ENCODE peak calls at places on chromosomes 16 and 17, in eight cellular contexts. O, X, U, S, T, A, B and D are unnamed samples.

GRCh38 chr16:4601317-4602186 is 13.1 kb downstream of the UBALD1 start:
- DNase-seq in U (no peak), X (no peak), S (no peak), O (no peak), A (no peak), T (no peak), B (peak), D (no peak)

GRCh38 chr17:35889818-35890773 is 9.9 kb upstream of the CCL5 start:
- DNase-seq in X (peak), A (no peak), U (no peak), S (no peak), T (peak), O (no peak), B (peak), D (no peak)

GRCh38 chr16:3474136-3474779 is 21.0 kb downstream of the C16orf90 start:
- DNase-seq in B (no peak), O (no peak), T (no peak), U (no peak), A (no peak), X (no peak), S (no peak), D (no peak)

GRCh38 chr17:73952498-73953205 is 250.8 kb upstream of the RPL38 start:
- DNase-seq in T (no peak), X (no peak), B (no peak), O (no peak), S (no peak), U (peak), A (peak), D (no peak)

GRCh38 chr16:92431-93339 is 14.7 kb downstream of the MPG start:
- DNase-seq in S (no peak), B (no peak), X (no peak), O (no peak), A (no peak), U (no peak), T (no peak), D (no peak)

GRCh38 chr16:67661864-67662652 is 1.3 kb downstream of the PARD6A start:
- DNase-seq in T (no peak), X (no peak), U (no peak), B (no peak), S (no peak), A (no peak), O (no peak), D (no peak)

GRCh38 chr17:31152271-31152670 is 57.5 kb downstream of the NF1 start:
- DNase-seq in S (no peak), A (no peak), B (no peak), U (no peak), T (no peak), O (no peak), X (no peak), D (no peak)

GRCh38 chr16:3495166-3495565 is at the start of gene C16orf90:
- DNase-seq in A (no peak), U (no peak), X (no peak), T (no peak), S (no peak), B (no peak), O (no peak), D (no peak)

GRCh38 chr17:79393358-79394038 is 217.4 kb downstream of the RBFOX3 start:
- DNase-seq in T (peak), B (peak), X (peak), A (peak), U (peak), S (peak), O (peak), D (peak)

GRCh38 chr16:64687796-64688195 is 434.1 kb downstream of the CDH11 start:
- DNase-seq in A (no peak), T (peak), S (no peak), B (no peak), U (no peak), X (no peak), O (no peak), D (no peak)

GRCh38 chr17:5580367-5580766 is 3.9 kb downstream of the NLRP1 start:
- DNase-seq in A (no peak), O (no peak), S (no peak), U (no peak), X (no peak), T (no peak), B (peak), D (no peak)

GRCh38 chr16:47928008-47928407 is 227.8 kb downstream of the ABCC12 start:
- DNase-seq in O (no peak), U (no peak), T (no peak), A (no peak), S (no peak), B (peak), X (no peak), D (no peak)

GRCh38 chr17:79137791-79138190 is 63.2 kb downstream of the ENGASE start:
- DNase-seq in B (no peak), T (no peak), U (no peak), O (no peak), A (no peak), X (no peak), S (no peak), D (no peak)

GRCh38 chr17:55089955-55090573 is 121.5 kb downstream of the STXBP4 start:
- DNase-seq in S (no peak), U (no peak), T (no peak), X (no peak), A (no peak), O (no peak), B (peak), D (no peak)

GRCh38 chr17:79607941-79608728 is 2.7 kb downstream of the RBFOX3 start:
- DNase-seq in T (no peak), O (no peak), B (peak), A (no peak), U (no peak), S (no peak), X (no peak), D (peak)

GRCh38 chr17:59129814-59130213 is 23.1 kb upstream of the TRIM37 start:
- DNase-seq in S (no peak), O (no peak), U (no peak), X (no peak), B (no peak), T (no peak), A (no peak), D (no peak)

GRCh38 chr16:1919680-1919998 is 1.4 kb upstream of the HS3ST6 start:
- DNase-seq in U (no peak), O (no peak), B (no peak), X (no peak), T (no peak), A (no peak), S (no peak), D (no peak)

GRCh38 chr17:30232015-30232821 is 3.3 kb downstream of the SLC6A4 start:
- DNase-seq in T (no peak), B (no peak), X (no peak), A (no peak), U (no peak), S (no peak), O (no peak), D (no peak)

GRCh38 chr17:42002792-42003301 is 14.4 kb downstream of the DNAJC7 start:
- DNase-seq in U (no peak), B (no peak), T (no peak), A (no peak), S (no peak), O (no peak), X (no peak), D (no peak)

GRCh38 chr17:14803781-14804180 is 461.3 kb downstream of the PMP22 start:
- DNase-seq in O (no peak), X (no peak), S (no peak), T (no peak), B (peak), U (no peak), A (no peak), D (no peak)

GRCh38 chr17:48756816-48757215 is 28.3 kb upstream of the HOXB13 start:
- DNase-seq in A (no peak), U (no peak), X (no peak), T (no peak), S (no peak), O (no peak), B (no peak), D (no peak)

GRCh38 chr17:46894476-46895151 is 28.3 kb upstream of the GOSR2 start:
- DNase-seq in A (no peak), U (no peak), B (no peak), O (no peak), S (no peak), X (no peak), T (no peak), D (no peak)

GRCh38 chr16:12815361-12815760 is 11.7 kb upstream of the CPPED1 start:
- DNase-seq in B (peak), O (no peak), S (no peak), T (no peak), A (no peak), X (no peak), U (no peak), D (no peak)

GRCh38 chr17:78976907-78977680 is 2.6 kb downstream of the LGALS3BP start:
- DNase-seq in T (no peak), U (no peak), B (no peak), S (no peak), X (no peak), A (no peak), O (no peak), D (no peak)

GRCh38 chr17:80283116-80283852 is 22.6 kb downstream of the RNF213 start:
- DNase-seq in T (no peak), A (no peak), B (no peak), O (no peak), X (no peak), U (no peak), S (no peak), D (no peak)

GRCh38 chr17:44558349-44559287 is 1.3 kb downstream of the FZD2 start:
- DNase-seq in X (no peak), S (no peak), T (no peak), U (no peak), B (no peak), A (no peak), O (no peak), D (no peak)

GRCh38 chr17:1979182-1979980 is 45.8 kb downstream of the RTN4RL1 start:
- DNase-seq in U (no peak), X (no peak), S (no peak), T (no peak), B (no peak), A (no peak), O (no peak), D (no peak)